ENCODE peak calls at places on chromosomes 3 and 15, in seven cellular contexts. C is astrocyte of the spinal cord; I is activated CD4-positive, alpha-beta T cell treated with anti-CD3 and anti-CD28 coated beads for 1 hour; M is NCI-H2081; H is ACHN; J is stimulated activated CD4-positive, alpha-beta T cell treated with anti-CD3 and anti-CD28 coated beads, Interleukin-1b, Interleukin-23, amount 100 ng/mL, for 1 hour; K is amygdala. V is an unnamed sample.

GRCh38 chr15:55990986-55991385 is 2.4 kb downstream of the NEDD4 start:
- DNase-seq in C (no peak), I (no peak), M (no peak), H (no peak), J (no peak), K (no peak), V (no peak)

GRCh38 chr3:100024520-100025303 is 89.6 kb downstream of the FILIP1L start:
- DNase-seq in C (no peak), I (no peak), M (no peak), H (no peak), J (no peak), K (no peak), V (no peak)

GRCh38 chr3:16374047-16375019 is 109.3 kb downstream of the OXNAD1 start:
- DNase-seq in C (no peak), I (no peak), M (no peak), H (no peak), J (no peak), K (no peak), V (no peak)

GRCh38 chr15:80778964-80779657 is at the start of gene CEMIP:
- DNase-seq in C (peak), I (no peak), M (peak), H (peak), J (no peak), K (no peak), V (peak)

GRCh38 chr3:135215516-135215915 is 420.5 kb downstream of the EPHB1 start:
- DNase-seq in C (no peak), I (no peak), M (no peak), H (no peak), J (no peak), K (no peak), V (no peak)

GRCh38 chr3:50658416-50658815 is 16.3 kb upstream of the DOCK3 start:
- DNase-seq in C (no peak), I (no peak), M (no peak), H (no peak), J (no peak), K (no peak), V (no peak)

GRCh38 chr15:29043731-29044485 is 158.1 kb downstream of the APBA2 start:
- DNase-seq in C (peak), I (no peak), M (no peak), H (no peak), J (no peak), K (no peak), V (no peak)

GRCh38 chr3:169966951-169967915 is 626 bp downstream of the SEC62 start:
- DNase-seq in C (peak), I (no peak), M (peak), H (peak), J (no peak), K (no peak), V (peak)

GRCh38 chr3:14347110-14347509 is 55.3 kb upstream of the SLC6A6 start:
- DNase-seq in C (no peak), I (no peak), M (no peak), H (no peak), J (no peak), K (no peak), V (no peak)

GRCh38 chr3:73600293-73600938 is 24.3 kb downstream of the PDZRN3 start:
- DNase-seq in C (peak), I (no peak), M (no peak), H (no peak), J (no peak), K (no peak), V (no peak)

GRCh38 chr3:56282341-56282740 is 185.9 kb downstream of the ERC2 start:
- DNase-seq in C (no peak), I (no peak), M (no peak), H (no peak), J (no peak), K (no peak), V (no peak)

GRCh38 chr3:148309390-148310035 is 388.2 kb upstream of the AGTR1 start:
- DNase-seq in C (peak), I (no peak), M (peak), H (peak), J (no peak), K (no peak), V (no peak)

GRCh38 chr15:74251187-74251811 is 15.2 kb downstream of the CCDC33 start:
- DNase-seq in C (no peak), I (no peak), M (peak), H (no peak), J (no peak), K (peak), V (no peak)

GRCh38 chr3:98763076-98763475 is at the start of gene ST3GAL6:
- DNase-seq in C (no peak), I (no peak), M (no peak), H (no peak), J (no peak), K (no peak), V (no peak)

GRCh38 chr15:49171790-49172189 is 1.7 kb downstream of the GALK2 start:
- DNase-seq in C (no peak), I (no peak), M (no peak), H (no peak), J (no peak), K (no peak), V (no peak)

GRCh38 chr3:32315441-32315840 is 76.2 kb upstream of the CMTM7 start:
- DNase-seq in C (no peak), I (no peak), M (no peak), H (no peak), J (no peak), K (no peak), V (no peak)

GRCh38 chr3:48155122-48155521 is 33.1 kb downstream of the CDC25A start:
- DNase-seq in C (peak), I (no peak), M (no peak), H (peak), J (no peak), K (no peak), V (peak)

GRCh38 chr3:141445990-141446389 is 40.8 kb upstream of the RASA2 start:
- DNase-seq in C (no peak), I (no peak), M (no peak), H (no peak), J (no peak), K (no peak), V (no peak)

GRCh38 chr3:31466016-31466415 is 66.7 kb upstream of the STT3B start:
- DNase-seq in C (peak), I (no peak), M (no peak), H (no peak), J (no peak), K (no peak), V (no peak)

GRCh38 chr15:31382693-31383005 is 56.0 kb downstream of the KLF13 start:
- DNase-seq in C (no peak), I (no peak), M (no peak), H (no peak), J (no peak), K (no peak), V (no peak)

GRCh38 chr15:58243083-58243482 is 104.9 kb downstream of the AQP9 start:
- DNase-seq in C (no peak), I (no peak), M (peak), H (no peak), J (no peak), K (no peak), V (peak)

GRCh38 chr3:124217542-124217941 is 225.6 kb upstream of the ROPN1 start:
- DNase-seq in C (peak), I (no peak), M (no peak), H (peak), J (no peak), K (no peak), V (no peak)

GRCh38 chr3:57815034-57815433 is 58.9 kb downstream of the SLMAP start:
- DNase-seq in C (no peak), I (no peak), M (no peak), H (no peak), J (no peak), K (no peak), V (no peak)

GRCh38 chr3:12663311-12663935 is 494 bp downstream of the RAF1 start:
- DNase-seq in C (no peak), I (no peak), M (peak), H (peak), J (peak), K (no peak), V (peak)

GRCh38 chr3:195038161-195038560 is 232.8 kb downstream of the XXYLT1 start:
- DNase-seq in C (no peak), I (no peak), M (no peak), H (no peak), J (no peak), K (no peak), V (no peak)